ENCODE peak calls at places on chromosomes 3 and 15, in six cellular contexts. U is fibroblast of the conjunctiva, T is neural progenitor cell, O is GM13976, F is Calu3, M is H54. V is an unnamed sample.

GRCh38 chr3:136050250-136050649 is 84.7 kb downstream of the PPP2R3A start:
- DNase-seq in T (no peak), U (no peak), O (no peak), F (no peak), M (no peak), V (no peak)

GRCh38 chr3:145145461-145145860 is 1015.5 kb downstream of the PLOD2 start:
- DNase-seq in F (no peak), U (no peak), O (no peak), T (no peak), M (no peak), V (no peak)

GRCh38 chr3:32089476-32089875 is 16.9 kb upstream of the GPD1L start:
- DNase-seq in T (no peak), U (no peak), F (no peak), O (no peak), M (no peak), V (no peak)

GRCh38 chr15:64623347-64624024 is 151.9 kb downstream of the RBPMS2 start:
- DNase-seq in U (no peak), T (no peak), M (no peak), O (no peak), F (no peak), V (no peak)

GRCh38 chr15:37528432-37528831 is 406.0 kb upstream of the TMCO5A start:
- DNase-seq in U (no peak), F (no peak), M (no peak), O (no peak), T (no peak), V (no peak)

GRCh38 chr15:22884344-22884743 is 45.9 kb downstream of the NIPA2 start:
- DNase-seq in U (no peak), M (no peak), O (no peak), T (peak), F (no peak), V (no peak)

GRCh38 chr15:28901987-28902745 is 16.4 kb downstream of the APBA2 start:
- DNase-seq in T (peak), U (no peak), F (no peak), O (no peak), M (no peak), V (no peak)

GRCh38 chr15:83613716-83614115 is 40.2 kb upstream of the ADAMTSL3 start:
- DNase-seq in O (no peak), F (peak), M (no peak), T (no peak), U (no peak), V (no peak)

GRCh38 chr3:192842711-192843436 is 74.8 kb downstream of the MB21D2 start:
- DNase-seq in T (peak), O (no peak), F (no peak), U (no peak), M (no peak), V (no peak)